ENCODE peak calls at places on chromosome 11, in five cellular contexts. G is uterus, R is GM23338, Z is fibroblast of lung, V is choroid plexus epithelial cell. L is an unnamed sample.

GRCh38 chr11:36266767-36267166 is 22.5 kb downstream of the COMMD9 start:
- DNase-seq in R (no peak), Z (no peak), V (no peak), G (no peak), L (peak; percentile 45)

GRCh38 chr11:128291835-128292234 is 295.5 kb downstream of the ETS1 start:
- DNase-seq in G (no peak), Z (no peak), R (no peak), V (no peak), L (no peak)

GRCh38 chr11:41659990-41660389 is 200.5 kb upstream of the LRRC4C start:
- DNase-seq in R (peak; percentile 3), Z (no peak), G (no peak), V (no peak), L (no peak)

GRCh38 chr11:46348566-46348981 is 1.3 kb downstream of the DGKZ start:
- DNase-seq in R (no peak), V (no peak), G (no peak), Z (no peak), L (no peak)

GRCh38 chr11:71342951-71343827 is 90.8 kb upstream of the SHANK2 start:
- DNase-seq in Z (peak; percentile 12), V (peak; percentile 23), R (peak; percentile 91), G (no peak), L (peak; percentile 11)

GRCh38 chr11:119403021-119403420 is 20.0 kb downstream of the THY1 start:
- DNase-seq in R (no peak), G (no peak), Z (peak; percentile 23), V (no peak), L (peak; percentile 91)

GRCh38 chr11:118853693-118854092 is 30.0 kb upstream of the CXCR5 start:
- DNase-seq in R (no peak), Z (no peak), G (no peak), V (no peak), L (no peak)

GRCh38 chr11:113817162-113817561 is 37.6 kb downstream of the CLDN25 start:
- DNase-seq in V (peak; percentile 19), R (no peak), Z (no peak), G (no peak), L (peak; percentile 11)

GRCh38 chr11:81496566-81496965 is 1237.1 kb downstream of the FAM181B start:
- DNase-seq in Z (no peak), G (no peak), V (no peak), R (no peak), L (no peak)

GRCh38 chr11:76380161-76380976 is 563 bp downstream of the THAP12 start:
- DNase-seq in G (no peak), Z (peak; percentile 10), R (peak; percentile 50), V (peak; percentile 18), L (peak; percentile 10)

GRCh38 chr11:117761993-117762392 is 35.0 kb downstream of the DSCAML1 start:
- DNase-seq in R (no peak), Z (no peak), G (no peak), V (no peak), L (no peak)

GRCh38 chr11:2072551-2073261 is 66.5 kb downstream of the IGF2 start:
- DNase-seq in G (no peak), Z (peak; percentile 21), V (peak; percentile 83), R (no peak), L (peak; percentile 11)

GRCh38 chr11:78138694-78139421 is 568 bp downstream of the ALG8 start:
- DNase-seq in V (peak; percentile 37), G (no peak), R (peak; percentile 61), Z (no peak), L (no peak)

GRCh38 chr11:117807482-117808272 is 10.7 kb upstream of the DSCAML1 start:
- DNase-seq in G (peak; percentile 86), V (peak; percentile 77), R (peak; percentile 84), Z (peak; percentile 68), L (peak; percentile 51)

GRCh38 chr11:77497368-77497767 is 23.5 kb upstream of the PAK1 start:
- DNase-seq in G (no peak), Z (no peak), V (no peak), R (no peak), L (no peak)

GRCh38 chr11:62501432-62501891 is 45.1 kb downstream of the AHNAK start:
- DNase-seq in G (no peak), Z (peak; percentile 22), R (no peak), V (peak; percentile 33), L (peak; percentile 87)

GRCh38 chr11:62129610-62130497 is 6.0 kb downstream of the INCENP start:
- DNase-seq in Z (no peak), V (no peak), G (peak; percentile 8), R (no peak), L (no peak)

GRCh38 chr11:1005913-1006312 is 30.6 kb downstream of the MUC6 start:
- DNase-seq in Z (no peak), V (no peak), G (peak; percentile 55), R (no peak), L (no peak)

GRCh38 chr11:68750197-68750987 is 928 bp downstream of the TESMIN start:
- DNase-seq in V (no peak), Z (no peak), R (peak; percentile 87), G (no peak), L (no peak)

GRCh38 chr11:46541593-46542371 is 52.0 kb downstream of the AMBRA1 start:
- DNase-seq in V (no peak), G (no peak), R (no peak), Z (no peak), L (no peak)

GRCh38 chr11:130198292-130198691 is 38.7 kb downstream of the ST14 start:
- DNase-seq in Z (no peak), G (no peak), R (no peak), V (no peak), L (no peak)

GRCh38 chr11:77668760-77669159 is 31.2 kb upstream of the CLNS1A start:
- DNase-seq in R (no peak), G (no peak), Z (no peak), V (peak; percentile 46), L (peak; percentile 15)

GRCh38 chr11:69864930-69865661 is 45.9 kb upstream of the FGF3 start:
- DNase-seq in R (no peak), G (no peak), V (no peak), Z (no peak), L (no peak)

GRCh38 chr11:108754901-108755625 is 90.2 kb downstream of the DDX10 start:
- DNase-seq in V (peak; percentile 78), R (no peak), G (peak; percentile 41), Z (peak; percentile 63), L (peak; percentile 52)

DNA sequence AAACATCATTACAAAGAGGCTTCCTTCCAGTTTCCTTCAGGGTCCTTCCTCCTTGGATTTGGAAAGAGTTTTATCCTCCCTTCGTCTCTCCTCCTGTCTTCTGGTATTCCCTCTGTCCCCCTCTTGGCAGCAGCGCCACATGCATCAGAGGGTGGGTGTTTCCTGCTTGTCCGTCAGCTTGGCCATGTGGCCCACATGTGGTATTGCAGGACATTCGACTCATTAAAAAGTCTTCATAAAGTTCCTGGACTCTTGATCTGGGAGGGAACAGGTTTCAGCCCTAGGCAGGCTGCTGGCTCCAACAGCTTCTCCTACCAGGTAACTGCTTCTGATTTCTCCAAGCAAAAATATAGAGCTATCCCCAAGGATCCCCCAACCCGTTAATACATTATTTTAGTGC is 189.8 kb downstream of the CSNK2A3 start:
- DNase-seq in G (no peak), Z (no peak), V (peak; percentile 10), R (peak; percentile 60), L (no peak)
- TF ChIP-seq CTCF in G (peak; percentile 10), Z (no peak), V (peak; percentile 15), R (peak; percentile 19), L (peak; percentile 12)

DNA sequence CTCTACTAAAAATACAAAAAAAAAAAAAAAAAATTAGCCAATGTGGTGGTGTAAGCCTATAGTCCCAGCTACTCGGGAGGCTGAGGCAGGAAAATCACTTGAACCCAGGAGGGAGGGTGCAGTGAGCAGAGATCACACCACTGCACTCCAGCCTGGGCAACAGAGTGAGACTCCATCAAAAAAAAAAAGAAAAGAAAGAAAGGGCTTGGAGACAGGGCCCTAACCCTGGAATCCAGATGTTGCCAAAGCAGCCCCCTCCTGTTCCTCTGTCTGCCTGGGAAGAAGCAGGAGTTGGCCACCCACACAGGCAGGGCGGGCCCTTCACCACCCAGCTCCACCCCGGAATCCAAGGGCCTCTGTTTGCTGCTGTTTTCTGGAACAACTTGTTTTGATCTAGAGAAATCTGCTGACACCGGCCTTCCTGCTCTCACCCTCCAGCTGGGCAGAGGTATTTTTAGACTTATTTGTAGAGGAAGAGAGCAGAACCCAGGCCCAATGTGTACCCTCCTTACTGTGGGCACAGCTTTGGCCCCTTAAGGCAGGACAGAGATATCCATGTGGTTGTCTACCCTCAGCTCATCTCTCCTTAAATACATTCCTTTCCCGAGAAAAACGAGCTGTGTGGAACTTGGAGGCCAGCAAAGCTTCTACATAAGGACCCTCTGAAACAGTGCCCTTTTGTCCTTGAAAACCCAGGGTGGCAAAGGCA is 2.7 kb upstream of the NEAT1 start:
- DNase-seq in Z (peak; percentile 97), V (peak; percentile 99), R (peak; percentile 79), G (peak; percentile 96), L (peak; percentile 96)
- H3K4me3 ChIP-seq in Z (no peak overlapping the region), V (no peak overlapping the region), R (peak overlapping the region; percentile 20), G (peak overlapping the region; percentile 26), L (peak overlapping the region; percentile 58)

DNA sequence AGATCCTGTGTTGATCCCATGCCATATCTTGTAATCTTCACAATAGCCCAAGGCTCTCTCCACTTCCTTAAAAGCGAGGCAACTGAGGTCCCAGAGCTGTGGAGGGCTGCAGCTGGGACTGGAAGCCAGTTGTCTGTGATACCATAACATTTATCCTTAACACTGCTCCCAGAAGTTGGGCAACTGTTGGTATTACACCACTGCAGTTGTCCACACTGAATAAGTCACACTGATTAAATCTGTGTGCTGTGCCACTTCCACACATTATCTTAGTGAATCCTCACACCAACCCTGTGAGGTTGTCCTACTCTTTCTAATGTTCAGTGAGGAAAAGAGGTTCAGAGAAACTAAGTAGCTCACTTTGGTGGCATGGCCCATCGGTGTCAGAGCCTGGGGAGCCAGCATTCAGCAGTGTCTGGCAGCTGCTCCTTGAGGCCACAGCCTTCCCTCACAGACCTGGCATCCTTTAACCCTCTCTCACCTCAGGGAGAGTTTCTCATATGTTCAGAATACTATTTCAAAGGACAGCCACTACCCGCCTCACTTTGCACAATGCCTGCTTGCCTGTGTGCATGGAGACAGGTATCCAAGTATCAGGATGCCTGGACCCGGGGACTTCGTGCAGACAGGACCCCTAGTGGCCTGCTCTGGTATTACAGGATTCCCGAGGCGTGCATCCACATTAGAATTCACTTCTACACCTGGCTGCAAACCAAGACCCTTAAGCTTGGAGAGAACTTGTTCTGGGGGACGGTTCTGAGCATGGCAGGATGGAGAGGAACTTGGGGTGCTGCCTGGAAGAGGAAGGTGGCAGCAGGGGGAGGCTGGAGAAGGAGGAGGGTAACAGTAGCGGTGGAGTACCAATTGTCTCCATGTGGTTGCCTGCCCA is 221.9 kb upstream of the TBCEL start:
- DNase-seq in Z (peak; percentile 64), V (peak; percentile 76), G (peak; percentile 53), R (peak; percentile 89), L (peak; percentile 50)
- TF ChIP-seq CTCF in Z (peak; percentile 92), V (peak; percentile 94), G (peak; percentile 88), R (peak; percentile 87), L (peak; percentile 89)

DNA sequence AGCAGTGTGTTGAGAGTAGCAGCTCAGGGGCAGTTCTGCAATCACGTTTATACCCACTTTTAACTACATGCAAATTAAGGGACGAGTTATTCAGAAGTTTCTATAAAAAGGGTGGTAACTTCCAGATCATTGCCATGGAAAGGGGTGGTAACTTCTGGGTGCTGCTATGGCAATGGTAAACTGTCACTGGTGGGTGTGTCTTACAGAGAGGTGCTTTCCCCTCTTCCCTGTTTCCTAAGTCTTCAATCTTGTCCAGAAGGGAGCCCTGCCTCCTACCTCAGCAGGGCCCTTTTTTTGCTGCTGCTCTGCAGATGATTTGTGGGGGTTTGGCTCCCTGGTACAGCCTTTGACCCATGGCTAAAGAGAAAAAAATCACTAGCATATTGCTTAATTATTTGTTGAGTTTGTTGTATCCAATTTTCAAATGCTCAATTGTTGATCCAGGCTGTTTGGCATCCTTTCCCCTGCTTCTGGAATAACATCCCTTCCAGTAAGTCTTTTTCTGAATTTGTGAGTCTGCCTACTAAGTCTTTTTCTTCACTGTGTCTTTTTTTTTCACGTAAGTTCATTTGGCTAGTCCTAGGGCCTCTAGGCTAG is 30.1 kb upstream of the ME3 start:
- DNase-seq in R (peak; percentile 11), Z (no peak), V (no peak), G (no peak), L (no peak)
- H3K4me3 ChIP-seq in R (no peak overlapping the region), Z (no peak overlapping the region), V (no peak overlapping the region), G (no peak overlapping the region), L (no peak overlapping the region)